ENCODE peak calls at places on chromosomes 2 and 18, in five cellular contexts. Q, Y, V, J and D are unnamed samples.

GRCh38 chr2:6525371-6525770 is 340.3 kb downstream of the CMPK2 start:
- DNase-seq in Y (no peak), Q (no peak), V (no peak), J (no peak), D (no peak)

GRCh38 chr18:48230459-48231113 is 178.6 kb downstream of the ZBTB7C start:
- DNase-seq in V (peak; percentile 41), J (peak; percentile 76), Q (peak; percentile 92), Y (peak; percentile 36), D (peak; percentile 64)

GRCh38 chr18:69367104-69367503 is 33.6 kb upstream of the DOK6 start:
- DNase-seq in V (no peak), Y (no peak), J (no peak), Q (no peak), D (no peak)

GRCh38 chr2:218259099-218259921 is 1.5 kb upstream of the GPBAR1 start:
- DNase-seq in Q (no peak), J (no peak), Y (no peak), V (no peak), D (peak; percentile 74)

GRCh38 chr2:165114345-165114943 is 89.4 kb downstream of the SCN3A start:
- DNase-seq in Y (no peak), V (no peak), J (no peak), Q (no peak), D (no peak)

GRCh38 chr2:75560768-75561565 is at the start of gene EVA1A:
- DNase-seq in J (peak; percentile 79), V (no peak), Q (peak; percentile 13), Y (peak; percentile 11), D (peak; percentile 69)

GRCh38 chr2:74867841-74868658 is 34.1 kb downstream of the HK2 start:
- DNase-seq in Q (no peak), Y (peak; percentile 24), J (no peak), V (no peak), D (no peak)

GRCh38 chr18:48829443-48830149 is 121.2 kb downstream of the SMAD7 start:
- DNase-seq in V (no peak), Y (no peak), Q (peak; percentile 74), J (peak; percentile 68), D (no peak)

GRCh38 chr2:54657664-54658083 is 65.8 kb upstream of the EML6 start:
- DNase-seq in Y (peak; percentile 71), V (peak; percentile 58), J (peak; percentile 69), Q (peak; percentile 29), D (no peak)

GRCh38 chr2:32863803-32864202 is 83.0 kb upstream of the LTBP1 start:
- DNase-seq in Y (no peak), Q (no peak), V (no peak), J (no peak), D (no peak)

GRCh38 chr18:68181956-68182355 is 533.0 kb downstream of the TMX3 start:
- DNase-seq in Q (no peak), Y (no peak), V (no peak), J (no peak), D (no peak)

GRCh38 chr2:200040831-200041230 is 85.4 kb downstream of the MAIP1 start:
- DNase-seq in V (no peak), J (no peak), Y (no peak), Q (no peak), D (no peak)

GRCh38 chr2:85745619-85746018 is 8.2 kb upstream of the ATOH8 start:
- DNase-seq in Q (no peak), J (no peak), V (no peak), Y (no peak), D (no peak)

GRCh38 chr2:8392098-8392844 is 289.6 kb upstream of the ID2 start:
- DNase-seq in Q (no peak), J (no peak), Y (no peak), V (no peak), D (no peak)

GRCh38 chr2:203782262-203782976 is 76.0 kb downstream of the CD28 start:
- DNase-seq in V (peak; percentile 64), Q (peak; percentile 27), Y (no peak), J (peak; percentile 41), D (peak; percentile 64)

GRCh38 chr18:30376515-30376914 is 666.0 kb downstream of the DSC3 start:
- DNase-seq in J (no peak), V (no peak), Q (peak; percentile 9), Y (no peak), D (no peak)

GRCh38 chr2:179344280-179344961 is 79.8 kb upstream of the SESTD1 start:
- DNase-seq in J (no peak), Y (no peak), Q (no peak), V (peak; percentile 65), D (no peak)

GRCh38 chr2:169683425-169684134 is 10.6 kb downstream of the CFAP210 start:
- DNase-seq in Y (no peak), V (no peak), J (no peak), Q (no peak), D (no peak)

GRCh38 chr2:35410431-35411061 is 945.0 kb upstream of the CRIM1 start:
- DNase-seq in J (peak; percentile 74), Y (peak; percentile 10), Q (no peak), V (peak; percentile 68), D (peak; percentile 45)

GRCh38 chr2:28325567-28326468 is 66.8 kb upstream of the FOSL2 start:
- DNase-seq in V (no peak), Y (no peak), Q (no peak), J (no peak), D (no peak)

GRCh38 chr2:226766352-226767055 is 33.1 kb downstream of the IRS1 start:
- DNase-seq in J (no peak), V (no peak), Q (no peak), Y (no peak), D (no peak)

GRCh38 chr2:191314697-191315364 is 69.6 kb downstream of the MYO1B start:
- DNase-seq in V (no peak), J (no peak), Q (no peak), Y (no peak), D (no peak)

GRCh38 chr2:73830871-73831401 is 2.2 kb downstream of the STAMBP start:
- DNase-seq in Q (no peak), Y (no peak), V (peak; percentile 85), J (no peak), D (no peak)

GRCh38 chr2:47300081-47300480 is 102.9 kb upstream of the MSH2 start:
- DNase-seq in J (no peak), Y (no peak), V (no peak), Q (no peak), D (no peak)

GRCh38 chr2:85255456-85255812 is 72.4 kb downstream of the TGOLN2 start:
- DNase-seq in Y (no peak), J (no peak), Q (no peak), V (no peak), D (no peak)

GRCh38 chr2:42784204-42784880 is 8.0 kb downstream of the HAAO start:
- DNase-seq in V (no peak), J (no peak), Y (no peak), Q (no peak), D (no peak)

GRCh38 chr2:36781907-36782635 is 85.6 kb downstream of the VIT start:
- DNase-seq in Q (no peak), J (no peak), Y (no peak), V (no peak), D (no peak)

GRCh38 chr2:173357351-173357750 is 2.7 kb downstream of the CDCA7 start:
- DNase-seq in V (no peak), Q (peak; percentile 78), Y (no peak), J (no peak), D (no peak)

GRCh38 chr18:20971886-20972267 is 139.7 kb downstream of the ROCK1 start:
- DNase-seq in V (no peak), Y (no peak), Q (peak; percentile 1), J (no peak), D (no peak)

GRCh38 chr2:221876016-221876415 is 303.9 kb upstream of the EPHA4 start:
- DNase-seq in V (no peak), J (no peak), Q (no peak), Y (no peak), D (no peak)

GRCh38 chr2:234669001-234669400 is 172.1 kb upstream of the ARL4C start:
- DNase-seq in Q (no peak), J (no peak), V (no peak), Y (no peak), D (no peak)

GRCh38 chr2:28691774-28692281 is 59.8 kb upstream of the PPP1CB start:
- DNase-seq in V (no peak), Y (no peak), Q (no peak), J (peak; percentile 59), D (no peak)

GRCh38 chr18:6327895-6328623 is 86.7 kb downstream of the L3MBTL4 start:
- DNase-seq in J (no peak), Q (peak; percentile 40), V (peak; percentile 8), Y (peak; percentile 30), D (no peak)

GRCh38 chr2:86069091-86069685 is 36.5 kb downstream of the POLR1A start:
- DNase-seq in Q (no peak), J (no peak), Y (no peak), V (no peak), D (no peak)